ENCODE peak calls at places on chromosomes 7 and 10, in six cellular contexts. Y is HTR-8/SVneo, Q is mucosa of gallbladder, F is brain pericyte, E is amniotic epithelial cell, P is choroid plexus epithelial cell. K is an unnamed sample.

GRCh38 chr7:23247602-23248335 is 1.2 kb downstream of the GPNMB start:
- DNase-seq in Y (no peak), Q (peak), F (no peak), E (peak), P (peak), K (no peak)

GRCh38 chr7:31076051-31076450 is 23.9 kb downstream of the ADCYAP1R1 start:
- DNase-seq in Y (no peak), Q (no peak), F (no peak), E (no peak), P (no peak), K (no peak)

GRCh38 chr7:22364023-22364422 is 7.1 kb upstream of the RAPGEF5 start:
- DNase-seq in Y (no peak), Q (no peak), F (no peak), E (no peak), P (no peak), K (no peak)

GRCh38 chr7:1192171-1192676 is 32.2 kb upstream of the ZFAND2A start:
- DNase-seq in Y (peak), Q (no peak), F (no peak), E (peak), P (peak), K (no peak)

GRCh38 chr7:93430917-93431588 is 143.5 kb downstream of the CALCR start:
- DNase-seq in Y (no peak), Q (no peak), F (no peak), E (no peak), P (no peak), K (peak)

GRCh38 chr10:132503581-132504421 is 33.8 kb upstream of the INPP5A start:
- DNase-seq in Y (no peak), Q (no peak), F (no peak), E (no peak), P (no peak), K (no peak)

GRCh38 chr10:126147866-126148578 is 240.3 kb downstream of the ADAM12 start:
- DNase-seq in Y (no peak), Q (no peak), F (peak), E (peak), P (peak), K (peak)

GRCh38 chr10:124324451-124324850 is 94.3 kb downstream of the OAT start:
- DNase-seq in Y (no peak), Q (no peak), F (no peak), E (no peak), P (no peak), K (no peak)

GRCh38 chr10:420154-421121 is 269.0 kb downstream of the DIP2C start:
- DNase-seq in Y (no peak), Q (no peak), F (no peak), E (no peak), P (peak), K (no peak)

GRCh38 chr7:3968234-3968633 is 667.2 kb downstream of the SDK1 start:
- DNase-seq in Y (no peak), Q (no peak), F (no peak), E (no peak), P (no peak), K (no peak)

GRCh38 chr10:97468162-97468561 is 22.2 kb downstream of the ZDHHC16 start:
- DNase-seq in Y (no peak), Q (no peak), F (no peak), E (no peak), P (no peak), K (no peak)

GRCh38 chr7:73611017-73611555 is 13.2 kb downstream of the MLXIPL start:
- DNase-seq in Y (no peak), Q (no peak), F (no peak), E (no peak), P (no peak), K (peak)

GRCh38 chr7:3431306-3431705 is 130.3 kb downstream of the SDK1 start:
- DNase-seq in Y (no peak), Q (no peak), F (no peak), E (peak), P (peak), K (no peak)

GRCh38 chr10:6173203-6173602 is 29.5 kb upstream of the PFKFB3 start:
- DNase-seq in Y (no peak), Q (no peak), F (no peak), E (no peak), P (no peak), K (no peak)

GRCh38 chr7:124909808-124910207 is 19.8 kb downstream of the POT1 start:
- DNase-seq in Y (no peak), Q (no peak), F (no peak), E (no peak), P (no peak), K (no peak)

GRCh38 chr10:100618856-100619255 is 83.1 kb downstream of the HIF1AN start:
- DNase-seq in Y (no peak), Q (no peak), F (no peak), E (no peak), P (no peak), K (no peak)

K was measured in SJCRH30.